ENCODE peak calls at places on chromosomes 3 and 15, in six cellular contexts. R is IMR-90, V is mesenchymal stem cell, K is H1, G is trophoblast cell, Q is H9. X is an unnamed sample.

GRCh38 chr3:34856081-34856480 is 783.2 kb upstream of the ARPP21 start:
- DNase-seq in R (no peak), V (peak), K (no peak), G (no peak), Q (no peak), X (no peak)

GRCh38 chr3:156459434-156459833 is 95.5 kb downstream of the SSR3 start:
- DNase-seq in R (no peak), V (no peak), K (no peak), G (peak), Q (no peak), X (no peak)

GRCh38 chr3:29004885-29005599 is 275.8 kb upstream of the RBMS3 start:
- DNase-seq in R (no peak), V (no peak), K (no peak), G (no peak), Q (no peak), X (no peak)

GRCh38 chr15:67746450-67746849 is 78.9 kb upstream of the SKOR1 start:
- DNase-seq in R (no peak), V (no peak), K (no peak), G (peak), Q (no peak), X (no peak)

GRCh38 chr15:37056168-37056893 is 44.0 kb downstream of the MEIS2 start:
- DNase-seq in R (no peak), V (no peak), K (no peak), G (peak), Q (no peak), X (peak)

GRCh38 chr15:70164910-70165791 is 67.4 kb upstream of the TLE3 start:
- DNase-seq in R (no peak), V (peak), K (no peak), G (no peak), Q (no peak), X (no peak)

GRCh38 chr3:58008140-58009025 is at the start of gene FLNB:
- DNase-seq in R (peak), V (peak), K (peak), G (peak), Q (peak), X (peak)

GRCh38 chr3:32354362-32354778 is 37.3 kb upstream of the CMTM7 start:
- DNase-seq in R (no peak), V (peak), K (no peak), G (peak), Q (no peak), X (no peak)

GRCh38 chr3:43257850-43258249 is 28.5 kb upstream of the SNRK start:
- DNase-seq in R (no peak), V (no peak), K (no peak), G (no peak), Q (no peak), X (no peak)

GRCh38 chr3:143150979-143151726 is 31.6 kb downstream of the CHST2 start:
- DNase-seq in R (no peak), V (no peak), K (no peak), G (no peak), Q (no peak), X (no peak)

GRCh38 chr15:67941643-67942315 is 101.9 kb upstream of the RNU6-1 start:
- DNase-seq in R (peak), V (no peak), K (no peak), G (peak), Q (no peak), X (no peak)

GRCh38 chr15:68271854-68272471 is 5.6 kb upstream of the FEM1B start:
- DNase-seq in R (peak), V (peak), K (no peak), G (peak), Q (peak), X (no peak)

GRCh38 chr3:113212155-113212844 is 943 bp downstream of the BOC start:
- DNase-seq in R (no peak), V (peak), K (peak), G (peak), Q (no peak), X (no peak)

GRCh38 chr3:31521468-31521867 is 11.3 kb upstream of the STT3B start:
- DNase-seq in R (no peak), V (no peak), K (no peak), G (no peak), Q (no peak), X (no peak)

GRCh38 chr3:37321260-37321852 is 147.0 kb upstream of the LRRFIP2 start:
- DNase-seq in R (no peak), V (no peak), K (no peak), G (no peak), Q (no peak), X (no peak)

GRCh38 chr3:193451881-193452280 is 73.3 kb upstream of the ATP13A5 start:
- DNase-seq in R (no peak), V (no peak), K (no peak), G (peak), Q (no peak), X (no peak)

GRCh38 chr3:13106308-13106970 is 33.2 kb upstream of the IQSEC1 start:
- DNase-seq in R (no peak), V (no peak), K (no peak), G (no peak), Q (no peak), X (no peak)

GRCh38 chr3:42019144-42019952 is 57.4 kb upstream of the ULK4 start:
- DNase-seq in R (no peak), V (no peak), K (no peak), G (no peak), Q (no peak), X (no peak)

GRCh38 chr15:29859293-29859692 is 37.0 kb upstream of the TJP1 start:
- DNase-seq in R (no peak), V (no peak), K (no peak), G (no peak), Q (no peak), X (no peak)

GRCh38 chr3:162597221-162597620 is 1100.6 kb downstream of the OTOL1 start:
- DNase-seq in R (no peak), V (no peak), K (no peak), G (no peak), Q (no peak), X (no peak)

GRCh38 chr15:66508293-66508883 is 3.3 kb downstream of the ZWILCH start:
- DNase-seq in R (no peak), V (no peak), K (no peak), G (no peak), Q (no peak), X (no peak)

GRCh38 chr15:58918239-58918638 is 15.2 kb downstream of the SLTM start:
- DNase-seq in R (no peak), V (no peak), K (no peak), G (peak), Q (no peak), X (no peak)

GRCh38 chr15:74816624-74817369 is 4.2 kb downstream of the LMAN1L start:
- DNase-seq in R (no peak), V (no peak), K (no peak), G (peak), Q (no peak), X (no peak)

GRCh38 chr3:111874177-111874820 is 15.2 kb downstream of the PHLDB2 start:
- DNase-seq in R (peak), V (peak), K (no peak), G (no peak), Q (no peak), X (no peak)

GRCh38 chr3:14363976-14364375 is 38.4 kb upstream of the SLC6A6 start:
- DNase-seq in R (peak), V (peak), K (no peak), G (peak), Q (no peak), X (no peak)

DNA sequence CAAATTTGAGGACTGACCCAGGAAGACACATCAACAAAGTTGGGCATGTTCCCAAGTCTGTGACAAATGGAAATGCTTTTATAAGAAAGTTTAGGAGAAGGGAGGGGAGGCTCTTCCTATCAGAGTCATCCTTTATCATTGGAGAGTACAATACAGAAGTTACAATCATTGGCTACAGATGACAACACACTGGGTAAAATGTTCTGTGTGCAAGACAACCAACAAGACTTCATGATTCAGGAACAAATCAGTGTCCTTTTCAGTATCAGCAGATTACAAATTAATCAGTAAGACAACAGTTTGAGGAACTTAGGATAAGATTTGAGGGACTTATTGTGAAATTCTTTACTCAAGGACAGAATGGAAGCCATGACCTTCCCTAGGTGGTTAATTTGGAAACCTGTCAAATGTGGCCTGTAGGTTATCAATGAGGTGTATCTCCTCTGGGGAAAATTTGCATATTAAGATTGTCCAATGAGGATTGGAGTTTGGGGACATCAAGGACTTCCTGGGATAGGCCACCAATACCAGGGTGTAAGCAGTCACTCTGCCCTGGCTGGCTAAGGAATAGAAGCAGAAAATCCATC is 274.4 kb upstream of the RORA start:
- DNase-seq in R (no peak), V (no peak), K (no peak), G (no peak), Q (no peak), X (no peak)
- H4K91ac ChIP-seq in R (no peak), V (no peak), K (no peak), G (no peak), Q (no peak), X (no peak)

GRCh38 chr3:172175254-172175599 is 135.8 kb downstream of the FNDC3B start:
- DNase-seq in R (no peak), V (no peak), K (no peak), G (no peak), Q (no peak), X (no peak)
- H4K8ac ChIP-seq in R (peak), V (no peak), K (no peak), G (no peak), Q (no peak), X (no peak)

GRCh38 chr3:127970966-127971592 is 56.0 kb downstream of the KBTBD12 start:
- DNase-seq in R (peak), V (peak), K (no peak), G (peak), Q (peak), X (peak)
- H4K91ac ChIP-seq in R (no peak), V (no peak), K (no peak), G (no peak), Q (no peak), X (no peak)

GRCh38 chr3:85037203-85037602 is 78.4 kb downstream of the CADM2 start:
- DNase-seq in R (no peak), V (no peak), K (no peak), G (no peak), Q (no peak), X (no peak)

GRCh38 chr3:85041562-85042055 is 82.8 kb downstream of the CADM2 start:
- DNase-seq in R (no peak), V (no peak), K (no peak), G (no peak), Q (no peak), X (no peak)
- H4K8ac ChIP-seq in R (no peak), V (no peak), K (no peak), G (no peak), Q (no peak), X (no peak)

GRCh38 chr3:159964166-159964973 is 24.3 kb upstream of the IL12A start:
- DNase-seq in R (peak), V (peak), K (no peak), G (peak), Q (no peak), X (no peak)
- H4K91ac ChIP-seq in R (peak), V (no peak), K (no peak), G (no peak), Q (no peak), X (no peak)

GRCh38 chr3:44504566-44504965 is 27.1 kb upstream of the ZNF445 start:
- DNase-seq in R (no peak), V (no peak), K (no peak), G (no peak), Q (no peak), X (no peak)
- H4K8ac ChIP-seq in R (no peak), V (no peak), K (no peak), G (no peak), Q (no peak), X (no peak)

DNA sequence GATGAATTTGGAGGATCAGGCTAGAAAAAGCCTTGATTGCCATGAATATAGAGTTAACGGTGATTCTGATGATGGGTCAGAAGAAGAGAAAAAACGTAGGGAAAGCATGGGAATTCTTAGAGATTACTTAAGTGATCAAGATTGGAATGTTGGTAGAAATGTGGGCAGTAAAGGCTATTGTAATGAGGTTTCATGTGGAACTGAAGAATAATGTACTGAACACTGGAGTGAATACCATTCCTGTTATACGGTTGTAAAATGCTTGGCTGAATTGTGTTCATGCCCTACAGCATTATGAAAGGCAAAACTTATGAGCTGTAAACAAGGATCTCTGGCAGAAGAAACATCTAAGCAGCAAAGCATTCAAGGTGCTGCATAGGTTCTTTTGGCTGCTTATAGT is 414.1 kb upstream of the CBLB start:
- DNase-seq in R (no peak), V (no peak), K (no peak), G (peak), Q (no peak), X (no peak)
- H4K91ac ChIP-seq in R (no peak), V (no peak), K (no peak), G (no peak), Q (no peak), X (no peak)

X was measured in neuronal stem cell.